ENCODE peak calls at places on chromosomes 16 and 17, in eight cellular contexts. G is AG09309, V is AG04450, X is AG10803, P is heart right ventricle, F is ovary, O is A673, Q is cardiac muscle cell. U is an unnamed sample.

GRCh38 chr17:79106958-79107357 is 32.3 kb downstream of the ENGASE start:
- DNase-seq in F (no peak), O (no peak), P (no peak), Q (no peak), X (no peak), G (no peak), V (no peak), U (no peak)

GRCh38 chr17:59106463-59107305 is at the start of gene TRIM37:
- DNase-seq in X (peak; percentile 98), G (peak; percentile 93), F (peak; percentile 99), Q (peak; percentile 99), O (peak; percentile 99), V (peak; percentile 98), P (peak; percentile 97), U (peak; percentile 99)

GRCh38 chr17:78529871-78530670 is 47.1 kb downstream of the DNAH17 start:
- DNase-seq in Q (no peak), O (no peak), V (no peak), F (no peak), P (no peak), X (no peak), G (no peak), U (no peak)

GRCh38 chr16:24035127-24035842 is 199.5 kb downstream of the PRKCB start:
- DNase-seq in F (no peak), Q (no peak), V (no peak), X (no peak), O (no peak), G (no peak), P (no peak), U (no peak)

GRCh38 chr17:8503368-8503767 is 67.7 kb downstream of the NDEL1 start:
- DNase-seq in F (no peak), X (no peak), O (no peak), Q (peak; percentile 10), G (no peak), P (peak; percentile 54), V (no peak), U (no peak)

GRCh38 chr17:38751803-38752118 is 780 bp upstream of the PSMB3 start:
- DNase-seq in O (peak; percentile 78), Q (peak; percentile 89), V (peak; percentile 81), G (peak; percentile 51), F (peak; percentile 90), P (peak; percentile 86), X (peak; percentile 85), U (peak; percentile 82)

GRCh38 chr17:44360144-44360533 is 3.5 kb downstream of the FAM171A2 start:
- DNase-seq in G (no peak), X (no peak), P (no peak), Q (no peak), O (no peak), V (no peak), F (no peak), U (no peak)

GRCh38 chr17:5422505-5422904 is 2.5 kb downstream of the RPAIN start:
- DNase-seq in Q (peak; percentile 21), P (no peak), O (no peak), G (peak; percentile 45), F (no peak), X (peak; percentile 61), V (no peak), U (peak; percentile 92)

GRCh38 chr16:67393111-67393789 is at the start of gene TPPP3:
- DNase-seq in Q (peak; percentile 83), V (no peak), X (peak; percentile 69), O (peak; percentile 82), P (peak; percentile 95), G (no peak), F (peak; percentile 93), U (peak; percentile 36)

GRCh38 chr16:56985288-56985961 is 3.9 kb upstream of the NLRC5 start:
- DNase-seq in O (peak; percentile 90), X (peak; percentile 88), Q (peak; percentile 89), V (peak; percentile 48), P (peak; percentile 65), F (peak; percentile 51), G (peak; percentile 54), U (peak; percentile 91)

GRCh38 chr16:61892531-61892930 is 143.7 kb downstream of the CDH8 start:
- DNase-seq in V (no peak), X (no peak), G (no peak), F (no peak), P (no peak), Q (no peak), O (no peak), U (peak; percentile 63)

GRCh38 chr16:31005350-31006085 is 4.9 kb downstream of the STX1B start:
- DNase-seq in Q (no peak), O (no peak), G (no peak), X (no peak), P (no peak), V (no peak), F (no peak), U (no peak)

GRCh38 chr17:76131692-76132573 is 9.1 kb downstream of the FOXJ1 start:
- DNase-seq in O (no peak), V (no peak), F (no peak), G (no peak), X (no peak), Q (no peak), P (no peak), U (peak; percentile 43)

GRCh38 chr16:88437367-88437964 is 15.6 kb upstream of the ZFPM1 start:
- DNase-seq in Q (peak; percentile 43), G (no peak), O (peak; percentile 58), V (no peak), X (no peak), P (no peak), F (peak; percentile 71), U (peak; percentile 40)

GRCh38 chr17:60090412-60090811 is 11.7 kb upstream of the HEATR6 start:
- DNase-seq in V (no peak), P (no peak), Q (no peak), X (no peak), G (no peak), O (no peak), F (no peak), U (no peak)

GRCh38 chr17:55641559-55642160 is 81.0 kb downstream of the TMEM100 start:
- DNase-seq in G (peak; percentile 11), P (peak; percentile 75), X (peak; percentile 59), V (peak; percentile 48), Q (peak; percentile 85), O (peak; percentile 92), F (peak; percentile 87), U (peak; percentile 66)

GRCh38 chr17:49707246-49707607 is 537 bp downstream of the SLC35B1 start:
- DNase-seq in P (no peak), O (peak; percentile 28), V (no peak), Q (no peak), F (no peak), G (no peak), X (no peak), U (no peak)

GRCh38 chr16:27718767-27719445 is 169.0 kb downstream of the KATNIP start:
- DNase-seq in X (no peak), O (peak; percentile 12), F (no peak), G (no peak), V (no peak), P (no peak), Q (no peak), U (no peak)

DNA sequence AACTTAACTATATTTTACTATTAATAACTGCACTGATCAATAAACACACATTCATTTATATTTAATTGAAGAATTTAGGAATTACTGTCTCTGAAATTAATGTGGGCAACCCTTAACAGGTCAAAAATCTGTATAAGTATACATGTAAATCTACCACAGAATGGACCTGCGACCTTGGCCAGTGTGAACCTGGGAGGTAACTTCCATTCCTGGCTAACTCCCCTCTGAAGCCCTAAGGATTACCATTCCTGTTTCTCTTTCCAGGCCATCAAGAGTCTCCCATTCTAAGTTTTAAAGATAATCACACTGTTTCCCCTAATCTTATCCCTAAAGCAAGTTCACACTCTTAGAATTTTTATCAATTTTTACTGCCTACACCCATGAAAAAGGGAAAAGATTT is 58.1 kb downstream of the SMURF2 start:
- DNase-seq in V (no peak), O (no peak), Q (no peak), X (no peak), F (no peak), P (no peak), G (no peak), U (no peak)
- H3K4me3 ChIP-seq in V (no peak overlapping the region), O (no peak overlapping the region), Q (no peak overlapping the region), X (no peak overlapping the region), F (no peak overlapping the region), P (no peak overlapping the region), G (no peak overlapping the region), U (no peak overlapping the region)

DNA sequence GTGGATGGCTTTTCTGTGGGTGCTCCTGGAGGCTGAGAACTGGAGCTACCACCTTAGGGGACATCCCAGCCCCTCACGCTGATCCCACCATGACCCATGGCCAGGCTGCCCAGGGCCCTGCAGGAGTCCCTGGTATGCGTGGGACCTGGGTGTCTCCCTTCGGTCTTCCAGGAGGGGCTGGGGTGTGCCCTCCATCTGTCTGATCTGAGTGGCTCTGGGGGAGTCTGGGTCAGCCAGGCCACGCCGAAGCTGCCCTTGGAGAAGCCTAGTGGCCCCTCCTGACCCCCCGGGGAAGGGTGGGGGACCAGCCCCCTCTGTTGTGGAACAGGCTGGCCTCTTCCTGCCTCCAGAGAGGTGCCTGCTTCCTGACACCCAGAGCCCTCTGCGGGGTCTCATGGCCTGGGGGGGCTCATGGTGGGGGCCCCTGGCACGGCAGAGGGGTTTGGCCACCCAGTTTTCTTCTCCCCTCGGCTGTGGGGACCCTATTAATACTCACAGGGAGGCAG is 10.7 kb downstream of the BAIAP2 start:
- DNase-seq in G (no peak), F (no peak), Q (no peak), P (no peak), V (no peak), O (no peak), X (no peak), U (no peak)
- TF ChIP-seq CTCF in G (no peak), F (no peak), Q (no peak), P (no peak), V (no peak), O (no peak), X (no peak), U (no peak)

DNA sequence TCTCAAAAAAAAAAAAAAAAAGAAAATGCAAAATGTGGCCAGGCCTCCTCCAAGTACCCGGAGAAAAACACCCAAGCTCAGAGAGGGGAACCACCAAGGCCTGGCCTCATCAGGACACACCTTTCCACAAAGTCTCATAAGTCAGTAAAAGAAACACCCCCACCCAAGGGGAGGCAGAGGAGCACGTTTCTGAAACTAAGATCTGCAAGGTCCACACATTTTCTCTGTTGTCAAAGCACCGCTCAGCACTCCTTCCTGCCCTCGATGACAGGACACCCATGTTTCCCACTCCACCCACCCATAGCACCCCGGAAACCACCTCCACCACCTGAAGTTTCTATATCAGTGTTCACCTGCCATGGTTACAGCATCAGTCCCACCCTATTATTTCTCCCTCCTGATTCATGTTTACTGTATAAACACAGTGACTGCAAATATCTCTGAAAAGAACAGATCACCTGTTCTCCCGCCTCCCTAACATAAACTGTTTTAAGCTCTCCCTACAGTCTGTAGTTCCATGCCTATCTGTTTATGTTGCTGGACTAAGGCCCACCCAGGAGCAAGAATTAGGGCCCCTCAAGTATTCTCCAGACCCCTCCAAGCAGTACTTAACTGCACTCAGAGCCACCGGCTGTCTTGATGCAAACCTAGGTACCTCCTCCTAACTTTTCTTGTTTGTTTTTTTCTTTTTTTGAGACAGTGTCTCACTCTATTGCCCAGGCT is 2.0 kb downstream of the CORO7 start:
- DNase-seq in O (no peak), V (no peak), X (no peak), Q (no peak), G (no peak), F (no peak), P (no peak), U (no peak)
- H3K4me3 ChIP-seq in O (no peak overlapping the region), V (no peak overlapping the region), X (no peak overlapping the region), Q (no peak overlapping the region), G (no peak overlapping the region), F (no peak overlapping the region), P (no peak overlapping the region), U (no peak overlapping the region)

DNA sequence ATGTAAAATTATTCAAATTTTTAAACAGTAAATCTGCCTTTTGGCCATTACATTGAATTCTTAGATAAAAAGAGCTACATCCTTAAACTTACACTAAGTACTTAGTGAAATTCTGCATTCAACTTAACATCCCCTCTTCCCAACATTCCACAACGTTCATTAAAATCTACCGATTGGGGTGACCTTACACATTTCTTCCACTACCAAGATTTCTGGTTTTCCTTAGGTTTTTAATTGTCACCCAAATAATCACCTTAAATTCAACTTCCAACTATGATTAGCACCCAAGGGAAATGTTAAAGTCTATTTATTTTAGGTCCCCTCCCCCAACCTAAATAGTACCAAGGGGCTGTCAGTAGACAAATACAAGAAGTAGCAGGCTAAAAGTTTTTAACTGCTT is 4.9 kb downstream of the SRSF1 start:
- DNase-seq in P (no peak), X (no peak), O (no peak), Q (no peak), F (no peak), V (no peak), G (no peak), U (no peak)
- TF ChIP-seq CTCF in P (no peak), X (no peak), O (no peak), Q (no peak), F (no peak), V (peak; percentile 13), G (no peak), U (no peak)

U was measured in epithelial cell of esophagus.